ENCODE peak calls at places on chromosome 11, in nine cellular contexts. F is fibroblast of the aortic adventitia, X is NB4, G is ovary, R is left ventricle myocardium inferior, Y is colonic mucosa, P is choroid plexus epithelial cell, C is kidney, B is right lobe of liver. N is an unnamed sample.

GRCh38 chr11:2665747-2666710 is 33.8 kb downstream of the KCNQ1OT1 start:
- DNase-seq in F (peak; percentile 25), X (no peak), G (no peak), R (no peak), Y (peak; percentile 8), P (no peak), C (peak; percentile 53), B (no peak), N (no peak)

GRCh38 chr11:17805043-17805442 is 70.5 kb downstream of the KCNC1 start:
- DNase-seq in F (no peak), X (no peak), G (no peak), R (no peak), Y (no peak), P (no peak), C (no peak), B (no peak), N (no peak)

GRCh38 chr11:77201370-77201769 is 73.3 kb downstream of the MYO7A start:
- DNase-seq in F (no peak), X (no peak), G (no peak), R (no peak), Y (no peak), P (no peak), C (no peak), B (peak; percentile 35), N (no peak)

GRCh38 chr11:35182317-35182939 is 43.5 kb downstream of the CD44 start:
- DNase-seq in F (no peak), X (no peak), G (no peak), R (no peak), Y (no peak), P (no peak), C (no peak), B (no peak), N (no peak)

GRCh38 chr11:120079750-120080610 is 57.9 kb downstream of the TRIM29 start:
- DNase-seq in F (no peak), X (peak; percentile 32), G (no peak), R (peak; percentile 19), Y (no peak), P (no peak), C (no peak), B (no peak), N (no peak)

GRCh38 chr11:30579348-30579747 is 6.8 kb downstream of the MPPED2 start:
- DNase-seq in F (no peak), X (no peak), G (no peak), R (no peak), Y (no peak), P (no peak), C (no peak), B (no peak), N (no peak)

GRCh38 chr11:78798567-78799170 is 224.0 kb upstream of the NARS2 start:
- DNase-seq in F (peak; percentile 74), X (peak; percentile 76), G (peak; percentile 71), R (peak; percentile 72), Y (peak; percentile 78), P (peak; percentile 77), C (peak; percentile 88), B (peak; percentile 66), N (peak; percentile 54)

GRCh38 chr11:69269388-69269787 is 24.6 kb upstream of the MYEOV start:
- DNase-seq in F (no peak), X (no peak), G (no peak), R (no peak), Y (no peak), P (no peak), C (no peak), B (no peak), N (no peak)

GRCh38 chr11:60912223-60912850 is 1.6 kb upstream of the TMEM109 start:
- DNase-seq in F (no peak), X (no peak), G (no peak), R (no peak), Y (no peak), P (peak; percentile 94), C (no peak), B (no peak), N (no peak)

GRCh38 chr11:1382831-1383607 is 6.7 kb upstream of the BRSK2 start:
- DNase-seq in F (peak; percentile 45), X (peak; percentile 60), G (peak; percentile 74), R (peak; percentile 81), Y (peak; percentile 75), P (peak; percentile 65), C (peak; percentile 95), B (peak; percentile 74), N (peak; percentile 60)

GRCh38 chr11:131767421-131767820 is 397.0 kb downstream of the NTM start:
- DNase-seq in F (peak; percentile 44), X (no peak), G (no peak), R (no peak), Y (no peak), P (peak; percentile 44), C (no peak), B (no peak), N (peak; percentile 73)

GRCh38 chr11:64292458-64293254 is 1.6 kb downstream of the KCNK4 start:
- DNase-seq in F (no peak), X (no peak), G (no peak), R (no peak), Y (no peak), P (no peak), C (no peak), B (no peak), N (no peak)

GRCh38 chr11:36374726-36375125 is 78.6 kb downstream of the PRR5L start:
- DNase-seq in F (no peak), X (no peak), G (no peak), R (no peak), Y (no peak), P (no peak), C (no peak), B (no peak), N (no peak)

GRCh38 chr11:10452211-10452767 is 2.8 kb upstream of the AMPD3 start:
- DNase-seq in F (no peak), X (peak; percentile 32), G (no peak), R (no peak), Y (peak; percentile 34), P (no peak), C (no peak), B (no peak), N (no peak)

GRCh38 chr11:109015283-109015682 is 350.4 kb downstream of the DDX10 start:
- DNase-seq in F (peak; percentile 59), X (no peak), G (no peak), R (no peak), Y (no peak), P (peak; percentile 77), C (no peak), B (no peak), N (peak; percentile 70)

GRCh38 chr11:37788141-37788877 is 1190.3 kb upstream of the RAG2 start:
- DNase-seq in F (peak; percentile 69), X (no peak), G (no peak), R (no peak), Y (no peak), P (peak; percentile 58), C (no peak), B (no peak), N (peak; percentile 95)

GRCh38 chr11:111707039-111707690 is 59.0 kb downstream of the PPP2R1B start:
- DNase-seq in F (peak; percentile 97), X (no peak), G (peak; percentile 75), R (peak; percentile 53), Y (peak; percentile 43), P (peak; percentile 95), C (no peak), B (peak; percentile 65), N (peak; percentile 77)

GRCh38 chr11:12244156-12244555 is 133.2 kb upstream of the PARVA start:
- DNase-seq in F (no peak), X (no peak), G (no peak), R (no peak), Y (no peak), P (no peak), C (no peak), B (no peak), N (no peak)

GRCh38 chr11:2950825-2951224 is 21.6 kb upstream of the PHLDA2 start:
- DNase-seq in F (no peak), X (no peak), G (no peak), R (no peak), Y (no peak), P (peak; percentile 65), C (no peak), B (no peak), N (no peak)

GRCh38 chr11:88435405-88435804 is 97.9 kb upstream of the CTSC start:
- DNase-seq in F (no peak), X (no peak), G (no peak), R (no peak), Y (no peak), P (peak; percentile 37), C (no peak), B (no peak), N (no peak)

GRCh38 chr11:17413414-17414316 is 25.2 kb upstream of the KCNJ11 start:
- DNase-seq in F (no peak), X (no peak), G (no peak), R (no peak), Y (peak; percentile 83), P (no peak), C (peak; percentile 32), B (peak; percentile 86), N (no peak)

GRCh38 chr11:70104419-70104818 is 26.3 kb downstream of the ANO1 start:
- DNase-seq in F (no peak), X (no peak), G (no peak), R (no peak), Y (no peak), P (no peak), C (peak; percentile 85), B (no peak), N (no peak)

GRCh38 chr11:117081908-117082307 is 16.3 kb downstream of the SIK3 start:
- DNase-seq in F (no peak), X (no peak), G (no peak), R (no peak), Y (no peak), P (no peak), C (no peak), B (no peak), N (no peak)
- TF ChIP-seq CTCF in F (no peak), X (no peak), G (no peak), R (no peak), Y (no peak), P (no peak), C (no peak), B (no peak), N (no peak)

DNA sequence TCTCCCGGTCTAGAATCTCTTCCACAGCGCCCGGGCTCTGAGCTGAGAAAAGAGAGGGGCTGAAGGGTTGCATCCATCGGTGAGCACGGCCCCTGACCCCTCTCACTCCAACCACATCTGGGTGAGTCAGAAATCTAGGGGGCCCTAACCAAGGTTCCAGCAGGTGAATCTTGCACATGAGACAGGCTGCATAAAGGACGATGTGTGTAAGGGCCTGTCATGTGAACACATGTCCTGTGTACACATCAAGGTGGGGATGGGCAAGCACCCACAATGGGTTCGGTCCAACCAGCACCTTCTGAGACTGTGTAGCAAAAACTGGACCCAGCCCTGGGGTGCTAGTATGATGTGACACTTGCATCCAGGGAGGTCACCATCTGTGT is 1.2 kb downstream of the BET1L start:
- DNase-seq in F (no peak), X (no peak), G (peak; percentile 28), R (no peak), Y (peak; percentile 24), P (no peak), C (peak; percentile 38), B (peak; percentile 45), N (no peak)
- H3K4me3 ChIP-seq in F (peak overlapping the region; percentile 80), X (peak overlapping the region; percentile 88), G (peak overlapping the region; percentile 78), R (peak overlapping the region; percentile 95), Y (peak overlapping the region; percentile 99), P (peak overlapping the region; percentile 96), C (peak overlapping the region; percentile 88), B (peak overlapping the region; percentile 95), N (peak overlapping the region; percentile 92)

GRCh38 chr11:123357990-123358827 is 71.9 kb upstream of the GRAMD1B start:
- DNase-seq in F (peak; percentile 11), X (peak; percentile 11), G (no peak), R (peak; percentile 33), Y (no peak), P (peak; percentile 18), C (peak; percentile 76), B (no peak), N (no peak)
- TF ChIP-seq CTCF in F (peak; percentile 14), X (no peak), G (no peak), R (peak; percentile 55), Y (no peak), P (peak; percentile 27), C (no peak), B (no peak), N (peak; percentile 45)

GRCh38 chr11:32426192-32426591 is 9.1 kb downstream of the WT1 start:
- DNase-seq in F (no peak), X (no peak), G (peak; percentile 56), R (no peak), Y (no peak), P (no peak), C (peak; percentile 48), B (no peak), N (no peak)
- H3K4me3 ChIP-seq in F (no peak overlapping the region), X (no peak overlapping the region), G (no peak overlapping the region), R (peak overlapping the region; percentile 56), Y (no peak overlapping the region), P (no peak overlapping the region), C (no peak overlapping the region), B (no peak overlapping the region), N (no peak overlapping the region)